ENCODE peak calls at places on chromosome 17, in five cellular contexts. X, S, K, C and E are unnamed samples. For H3K27me3, the result is how much of the 10 kb centered on the place peaks cover.

GRCh38 chr17:51439395-51440229 is 179.3 kb downstream of the UTP18 start:
- DNase-seq in X (no peak), S (no peak), K (no peak), C (no peak), E (peak)

GRCh38 chr17:79845601-79845949 is 6.3 kb upstream of the CBX4 start:
- DNase-seq in X (no peak), S (no peak), K (no peak), C (no peak), E (no peak)

GRCh38 chr17:61647044-61647443 is 56.0 kb upstream of the NACA2 start:
- DNase-seq in X (no peak), S (no peak), K (no peak), C (no peak), E (peak)

GRCh38 chr17:78257810-78258322 is 26.4 kb downstream of the TMEM235 start:
- DNase-seq in X (no peak), S (no peak), K (no peak), C (peak), E (no peak)

GRCh38 chr17:37124825-37125181 is 176.0 kb downstream of the AATF start:
- DNase-seq in X (no peak), S (no peak), K (no peak), C (no peak), E (no peak)

GRCh38 chr17:30573603-30574175 is 96.5 kb downstream of the GOSR1 start:
- DNase-seq in X (no peak), S (no peak), K (no peak), C (peak), E (no peak)

GRCh38 chr17:19461139-19461538 is 50.1 kb downstream of the RNF112 start:
- DNase-seq in X (no peak), S (no peak), K (no peak), C (no peak), E (no peak)

GRCh38 chr17:3433741-3434140 is at the start of gene OR1E2:
- DNase-seq in X (no peak), S (no peak), K (no peak), C (no peak), E (no peak)

GRCh38 chr17:68697850-68698313 is 96.7 kb upstream of the FAM20A start:
- DNase-seq in X (no peak), S (no peak), K (no peak), C (no peak), E (no peak)

GRCh38 chr17:73400915-73401545 is 89.2 kb upstream of the CDC42EP4 start:
- DNase-seq in X (no peak), S (no peak), K (no peak), C (no peak), E (no peak)

GRCh38 chr17:40903129-40903847 is 18.2 kb upstream of the KRT20 start:
- DNase-seq in X (peak), S (no peak), K (no peak), C (no peak), E (peak)

GRCh38 chr17:61314368-61315078 is 85.1 kb upstream of the TBX2 start:
- DNase-seq in X (peak), S (no peak), K (no peak), C (no peak), E (no peak)

GRCh38 chr17:65902165-65902564 is 289.8 kb downstream of the CEP112 start:
- DNase-seq in X (no peak), S (no peak), K (no peak), C (no peak), E (no peak)

GRCh38 chr17:18070861-18071340 is 16.8 kb upstream of the DRG2 start:
- DNase-seq in X (no peak), S (no peak), K (peak), C (peak), E (no peak)

GRCh38 chr17:38608648-38609047 is 2.9 kb upstream of the SRCIN1 start:
- DNase-seq in X (peak), S (no peak), K (no peak), C (peak), E (peak)

GRCh38 chr17:32523827-32524552 is 37.2 kb downstream of the CDK5R1 start:
- DNase-seq in X (no peak), S (no peak), K (no peak), C (no peak), E (no peak)

GRCh38 chr17:15418781-15419180 is 48.6 kb downstream of the CDRT4 start:
- DNase-seq in X (no peak), S (no peak), K (no peak), C (no peak), E (no peak)

GRCh38 chr17:69448431-69449102 is 34.1 kb downstream of the MAP2K6 start:
- DNase-seq in X (peak), S (no peak), K (no peak), C (peak), E (no peak)

GRCh38 chr17:80678621-80679020 is 134.0 kb downstream of the RPTOR start:
- DNase-seq in X (no peak), S (no peak), K (peak), C (no peak), E (peak)

GRCh38 chr17:81025756-81026155 is 9.2 kb upstream of the BAIAP2 start:
- DNase-seq in X (no peak), S (no peak), K (no peak), C (peak), E (no peak)

DNA sequence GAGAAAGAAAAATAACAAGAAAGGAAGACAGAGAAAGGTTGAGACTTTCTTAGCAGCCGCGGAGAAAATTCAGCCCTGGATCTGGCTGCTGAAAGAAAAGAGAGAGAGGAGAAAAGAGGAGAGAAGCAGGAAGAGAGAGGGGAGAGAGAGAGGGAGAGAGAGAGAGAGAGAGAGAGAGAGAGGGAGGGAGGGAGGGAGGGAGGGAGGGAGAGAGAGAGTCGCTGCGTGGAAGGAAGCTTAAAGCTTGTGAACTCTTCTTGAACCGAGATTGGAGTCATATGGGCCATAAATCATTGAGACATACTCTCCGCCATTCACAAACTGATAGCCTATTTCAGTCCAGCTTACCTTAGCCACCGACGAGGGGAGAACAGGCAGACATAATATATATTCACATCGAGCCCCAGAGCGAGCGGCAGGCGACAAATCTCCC is 10.3 kb upstream of the HOXB2 start:
- DNase-seq in X (no peak), S (no peak), K (peak), C (peak), E (peak)
- H3K27me3 ChIP-seq in X (under half), S (under half), K (under half), C (half or more), E (under half)

DNA sequence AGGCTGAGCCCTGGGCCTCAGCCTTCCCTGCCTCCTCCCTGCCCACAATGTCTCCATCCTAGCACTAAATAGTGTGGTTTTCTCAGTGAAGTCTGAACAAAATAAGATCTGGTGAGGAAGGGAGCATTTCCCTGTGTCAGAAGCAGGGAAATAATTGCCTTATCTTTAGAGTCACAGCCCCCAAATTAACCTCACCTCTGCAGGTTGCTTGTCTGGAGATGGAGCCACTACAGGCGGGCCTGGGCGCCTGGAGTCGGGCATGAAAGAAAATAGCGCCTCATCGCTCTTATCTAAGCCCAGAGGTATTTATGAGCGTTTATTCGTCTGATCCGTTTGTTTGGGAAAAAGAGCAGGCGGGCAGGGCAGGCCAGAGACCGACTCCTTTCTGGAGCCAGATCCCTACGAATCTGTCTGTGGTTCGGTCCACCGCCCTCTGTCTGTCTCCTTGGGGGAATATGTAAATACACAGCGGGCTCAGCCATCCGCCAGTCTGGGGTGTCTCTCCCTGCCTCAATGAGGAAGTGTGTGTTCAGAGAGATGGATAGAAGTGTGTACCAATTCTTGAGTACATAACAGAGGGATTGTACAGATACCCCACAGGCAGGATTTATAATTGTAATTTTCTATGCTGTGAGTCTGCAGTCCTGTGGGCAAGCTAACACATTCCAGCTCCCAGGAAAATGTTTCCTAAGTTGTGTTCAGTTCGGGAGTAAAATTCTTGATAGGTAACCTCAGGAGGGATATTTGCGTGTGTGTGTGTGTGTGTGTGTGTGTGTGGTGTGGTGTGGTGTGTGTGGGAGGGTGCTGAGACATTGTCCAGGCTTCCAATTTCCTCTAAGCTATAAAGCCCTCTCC is 4.3 kb downstream of the HOXB6 start:
- DNase-seq in X (no peak), S (no peak), K (no peak), C (no peak), E (no peak)
- H3K27me3 ChIP-seq in X (under half), S (under half), K (under half), C (half or more), E (under half)

GRCh38 chr17:45780921-45781320 is 3.2 kb upstream of the CRHR1 start:
- DNase-seq in X (no peak), S (no peak), K (no peak), C (no peak), E (no peak)
- H3K27me3 ChIP-seq in X (under half), S (under half), K (under half), C (under half), E (half or more)

GRCh38 chr17:64022631-64023063 is 2.2 kb upstream of the ICAM2 start:
- DNase-seq in X (no peak), S (peak), K (no peak), C (no peak), E (no peak)
- H3K27me3 ChIP-seq in X (under half), S (under half), K (under half), C (under half), E (under half)

GRCh38 chr17:74478369-74479100 is 12.1 kb downstream of the CD300A start:
- DNase-seq in X (no peak), S (no peak), K (no peak), C (peak), E (no peak)
- H3K27me3 ChIP-seq in X (under half), S (under half), K (under half), C (under half), E (half or more)